ENCODE peak calls at places on chromosomes 3 and 15, in six cellular contexts. Q, J, Z, X, R and W are unnamed samples.

GRCh38 chr3:124916837-124917409 is 17.6 kb downstream of the MUC13 start:
- DNase-seq in X (no peak), Q (peak), R (no peak), Z (no peak), J (no peak), W (no peak)

GRCh38 chr15:40413036-40413435 is 7.4 kb downstream of the IVD start:
- DNase-seq in Z (no peak), X (no peak), Q (no peak), R (no peak), J (no peak), W (no peak)

GRCh38 chr3:67616046-67616445 is 38.4 kb downstream of the SUCLG2 start:
- DNase-seq in J (no peak), Q (no peak), X (no peak), Z (no peak), R (no peak), W (no peak)

GRCh38 chr15:53536479-53537120 is 222.9 kb downstream of the WDR72 start:
- DNase-seq in X (no peak), R (no peak), J (no peak), Z (no peak), Q (no peak), W (no peak)

GRCh38 chr3:8239718-8240698 is 261.6 kb upstream of the LMCD1 start:
- DNase-seq in Q (peak), X (no peak), J (no peak), R (no peak), Z (peak), W (peak)

GRCh38 chr3:23739536-23739935 is 66.2 kb upstream of the UBE2E1 start:
- DNase-seq in Q (no peak), J (no peak), X (no peak), R (no peak), Z (peak), W (peak)

GRCh38 chr15:84828433-84828908 is 11.3 kb downstream of the ALPK3 start:
- DNase-seq in X (no peak), Q (peak), Z (no peak), R (peak), J (no peak), W (no peak)

GRCh38 chr3:178671261-178672191 is 135.3 kb downstream of the KCNMB2 start:
- DNase-seq in J (no peak), X (no peak), Q (no peak), R (no peak), Z (peak), W (peak)

GRCh38 chr3:58049143-58049785 is 41.0 kb downstream of the FLNB start:
- DNase-seq in X (no peak), R (peak), Z (peak), Q (peak), J (no peak), W (peak)

GRCh38 chr3:30183421-30183820 is 423.0 kb upstream of the TGFBR2 start:
- DNase-seq in X (no peak), R (no peak), J (no peak), Z (no peak), Q (no peak), W (no peak)

GRCh38 chr3:165642761-165643432 is 194.3 kb downstream of the BCHE start:
- DNase-seq in Z (peak), X (no peak), J (no peak), R (peak), Q (peak), W (peak)

GRCh38 chr15:31178705-31179104 is 77.2 kb upstream of the TRPM1 start:
- DNase-seq in Q (no peak), J (no peak), X (no peak), R (no peak), Z (no peak), W (no peak)

GRCh38 chr3:170033489-170033888 is 4.3 kb upstream of the GPR160 start:
- DNase-seq in Q (no peak), J (no peak), X (no peak), R (no peak), Z (no peak), W (no peak)

GRCh38 chr3:151327571-151328198 is 1.7 kb downstream of the P2RY13 start:
- DNase-seq in X (no peak), R (no peak), Q (no peak), J (no peak), Z (peak), W (no peak)

GRCh38 chr3:79297242-79297641 is 470.6 kb downstream of the ROBO1 start:
- DNase-seq in J (no peak), R (no peak), Z (peak), Q (no peak), X (no peak), W (peak)

GRCh38 chr3:27553868-27554540 is 69.8 kb upstream of the SLC4A7 start:
- DNase-seq in R (no peak), J (no peak), X (no peak), Z (no peak), Q (no peak), W (no peak)

GRCh38 chr3:157375342-157375986 is 61.2 kb upstream of the PTX3 start:
- DNase-seq in R (no peak), J (no peak), Z (no peak), X (no peak), Q (no peak), W (no peak)
- H3K27ac ChIP-seq in R (no peak), J (no peak), Z (no peak), X (no peak), Q (no peak), W (no peak)

DNA sequence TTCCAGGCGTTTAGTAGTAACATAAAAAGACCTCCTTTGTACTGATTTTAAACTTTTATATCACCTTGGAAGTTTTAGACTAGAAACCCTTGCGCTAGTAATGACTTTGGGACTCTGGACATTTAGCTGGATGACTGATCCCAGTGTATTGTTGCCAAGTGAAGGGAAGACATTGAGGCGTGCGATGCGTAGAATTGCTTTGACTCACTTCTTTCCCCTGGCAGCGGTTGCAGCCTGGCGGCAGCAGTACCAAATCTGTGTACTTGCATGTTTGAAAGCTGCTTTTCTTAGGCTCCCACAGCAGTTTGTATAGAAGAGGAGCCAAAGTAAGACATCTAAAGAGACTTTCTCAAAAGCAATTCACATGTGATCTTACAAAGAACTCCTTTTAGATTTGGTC is 151.6 kb downstream of the BBX start:
- DNase-seq in Z (peak), J (no peak), Q (no peak), R (no peak), X (no peak), W (no peak)
- H3K4me3 ChIP-seq in Z (no peak), J (no peak), Q (no peak), R (no peak), X (no peak), W (no peak)

GRCh38 chr3:149186726-149187125 is 34.9 kb downstream of the CP start:
- DNase-seq in Q (no peak), Z (no peak), X (no peak), R (no peak), J (no peak), W (no peak)
- TF ChIP-seq CTCF in Q (no peak), Z (no peak), X (no peak), R (no peak), J (no peak), W (no peak)

DNA sequence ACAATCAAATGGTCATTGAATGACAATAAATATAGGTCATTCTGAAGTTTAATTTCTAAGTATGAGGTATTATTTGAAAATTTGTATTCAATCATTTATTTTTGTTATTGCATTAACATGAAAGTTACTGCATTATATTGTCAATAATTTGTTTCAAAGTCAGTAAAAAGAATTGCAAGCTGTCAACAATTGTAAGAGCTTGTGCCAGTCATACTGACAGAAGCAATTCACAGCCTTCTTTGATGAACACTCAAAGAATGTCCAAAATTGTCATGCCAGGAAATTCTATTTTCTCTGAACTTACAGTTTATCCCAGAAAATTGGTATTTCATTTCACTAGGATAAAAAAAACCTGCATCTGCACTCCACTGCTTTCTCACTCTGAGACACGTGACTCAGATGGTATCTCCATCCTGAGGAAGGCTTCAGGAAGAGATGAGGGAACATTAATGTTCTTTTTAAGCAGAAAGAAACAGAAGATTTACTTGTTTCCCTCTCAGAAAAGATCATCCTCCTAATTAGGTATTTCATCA is 332.6 kb upstream of the CCDC54 start:
- DNase-seq in Q (no peak), Z (no peak), J (no peak), X (no peak), R (no peak), W (no peak)
- H3K27ac ChIP-seq in Q (no peak), Z (no peak), J (no peak), X (no peak), R (no peak), W (no peak)